ENCODE peak calls at places on chromosomes 2 and 18, in six cellular contexts. One of them, this sample, is unnamed. For H3K9me3, the result is how much of the 10 kb centered on the place peaks cover.

GRCh38 chr2:227415538-227416424 is 28.0 kb upstream of the SCYGR1 start:
- DNase-seq in sigmoid colon: peak
- DNase-seq in tibial artery: no peak
- DNase-seq in right atrium auricular region: peak
- DNase-seq in heart left ventricle: peak
- DNase-seq in CD8-positive, alpha-beta T cell: no peak
- DNase-seq in this sample: no peak

GRCh38 chr2:233436691-233437438 is 82.6 kb downstream of the DGKD start:
- DNase-seq in sigmoid colon: peak
- DNase-seq in tibial artery: peak
- DNase-seq in right atrium auricular region: no peak
- DNase-seq in heart left ventricle: no peak
- DNase-seq in CD8-positive, alpha-beta T cell: no peak
- DNase-seq in this sample: no peak

GRCh38 chr2:63977904-63978303 is 41.3 kb downstream of the VPS54 start:
- DNase-seq in sigmoid colon: no peak
- DNase-seq in tibial artery: no peak
- DNase-seq in right atrium auricular region: no peak
- DNase-seq in heart left ventricle: no peak
- DNase-seq in CD8-positive, alpha-beta T cell: no peak
- DNase-seq in this sample: no peak

GRCh38 chr18:77119851-77120491 is 12.6 kb downstream of the MBP start:
- DNase-seq in sigmoid colon: peak
- DNase-seq in tibial artery: no peak
- DNase-seq in right atrium auricular region: no peak
- DNase-seq in heart left ventricle: peak
- DNase-seq in CD8-positive, alpha-beta T cell: peak
- DNase-seq in this sample: no peak

GRCh38 chr2:199457147-199458016 is at the start of gene SATB2:
- DNase-seq in sigmoid colon: peak
- DNase-seq in tibial artery: no peak
- DNase-seq in right atrium auricular region: no peak
- DNase-seq in heart left ventricle: no peak
- DNase-seq in CD8-positive, alpha-beta T cell: no peak
- DNase-seq in this sample: no peak

GRCh38 chr2:101710690-101711318 is 13.3 kb downstream of the MAP4K4 start:
- DNase-seq in sigmoid colon: no peak
- DNase-seq in tibial artery: no peak
- DNase-seq in right atrium auricular region: no peak
- DNase-seq in heart left ventricle: no peak
- DNase-seq in CD8-positive, alpha-beta T cell: peak
- DNase-seq in this sample: no peak

GRCh38 chr2:237330539-237330938 is 83.4 kb downstream of the COL6A3 start:
- DNase-seq in sigmoid colon: no peak
- DNase-seq in tibial artery: no peak
- DNase-seq in right atrium auricular region: peak
- DNase-seq in heart left ventricle: no peak
- DNase-seq in CD8-positive, alpha-beta T cell: no peak
- DNase-seq in this sample: no peak

GRCh38 chr2:207729465-207729998 is 18.1 kb downstream of the CCNYL1 start:
- DNase-seq in sigmoid colon: no peak
- DNase-seq in tibial artery: no peak
- DNase-seq in right atrium auricular region: no peak
- DNase-seq in heart left ventricle: no peak
- DNase-seq in CD8-positive, alpha-beta T cell: no peak
- DNase-seq in this sample: no peak

GRCh38 chr18:48167901-48168300 is 237.4 kb upstream of the SMAD2 start:
- DNase-seq in sigmoid colon: peak
- DNase-seq in tibial artery: peak
- DNase-seq in right atrium auricular region: no peak
- DNase-seq in heart left ventricle: no peak
- DNase-seq in CD8-positive, alpha-beta T cell: no peak
- DNase-seq in this sample: no peak

GRCh38 chr2:46118656-46119338 is 178.4 kb upstream of the EPAS1 start:
- DNase-seq in sigmoid colon: no peak
- DNase-seq in tibial artery: no peak
- DNase-seq in right atrium auricular region: no peak
- DNase-seq in heart left ventricle: no peak
- DNase-seq in CD8-positive, alpha-beta T cell: no peak
- DNase-seq in this sample: no peak

GRCh38 chr2:205280630-205281225 is 401.6 kb upstream of the NRP2 start:
- DNase-seq in sigmoid colon: no peak
- DNase-seq in tibial artery: no peak
- DNase-seq in right atrium auricular region: no peak
- DNase-seq in heart left ventricle: no peak
- DNase-seq in CD8-positive, alpha-beta T cell: no peak
- DNase-seq in this sample: no peak

GRCh38 chr2:222424281-222424728 is at the start of gene SGPP2:
- DNase-seq in sigmoid colon: no peak
- DNase-seq in tibial artery: no peak
- DNase-seq in right atrium auricular region: no peak
- DNase-seq in heart left ventricle: peak
- DNase-seq in CD8-positive, alpha-beta T cell: no peak
- DNase-seq in this sample: no peak

GRCh38 chr2:221161186-221161585 is 410.9 kb downstream of the EPHA4 start:
- DNase-seq in sigmoid colon: no peak
- DNase-seq in tibial artery: no peak
- DNase-seq in right atrium auricular region: no peak
- DNase-seq in heart left ventricle: no peak
- DNase-seq in CD8-positive, alpha-beta T cell: no peak
- DNase-seq in this sample: no peak

GRCh38 chr2:57156231-57156924 is 890.2 kb upstream of the VRK2 start:
- DNase-seq in sigmoid colon: no peak
- DNase-seq in tibial artery: no peak
- DNase-seq in right atrium auricular region: no peak
- DNase-seq in heart left ventricle: no peak
- DNase-seq in CD8-positive, alpha-beta T cell: no peak
- DNase-seq in this sample: no peak

GRCh38 chr2:142754182-142754581 is 123.3 kb upstream of the KYNU start:
- DNase-seq in sigmoid colon: no peak
- DNase-seq in tibial artery: no peak
- DNase-seq in right atrium auricular region: no peak
- DNase-seq in heart left ventricle: no peak
- DNase-seq in CD8-positive, alpha-beta T cell: no peak
- DNase-seq in this sample: no peak

GRCh38 chr18:49241852-49242251 is 218.6 kb downstream of the DYM start:
- DNase-seq in sigmoid colon: no peak
- DNase-seq in tibial artery: no peak
- DNase-seq in right atrium auricular region: no peak
- DNase-seq in heart left ventricle: no peak
- DNase-seq in CD8-positive, alpha-beta T cell: no peak
- DNase-seq in this sample: no peak

GRCh38 chr2:27071277-27071989 is at the start of gene OST4:
- DNase-seq in sigmoid colon: peak
- DNase-seq in tibial artery: peak
- DNase-seq in right atrium auricular region: peak
- DNase-seq in heart left ventricle: peak
- DNase-seq in CD8-positive, alpha-beta T cell: peak
- DNase-seq in this sample: peak

GRCh38 chr2:231925303-231926179 is 655 bp downstream of the NPPC start:
- DNase-seq in sigmoid colon: peak
- DNase-seq in tibial artery: peak
- DNase-seq in right atrium auricular region: peak
- DNase-seq in heart left ventricle: peak
- DNase-seq in CD8-positive, alpha-beta T cell: peak
- DNase-seq in this sample: peak

GRCh38 chr2:32715391-32715841 is 87.6 kb downstream of the TTC27 start:
- DNase-seq in sigmoid colon: no peak
- DNase-seq in tibial artery: no peak
- DNase-seq in right atrium auricular region: no peak
- DNase-seq in heart left ventricle: no peak
- DNase-seq in CD8-positive, alpha-beta T cell: no peak
- DNase-seq in this sample: no peak

GRCh38 chr2:213703699-213704098 is 419.4 kb downstream of the SPAG16 start:
- DNase-seq in sigmoid colon: no peak
- DNase-seq in tibial artery: no peak
- DNase-seq in right atrium auricular region: no peak
- DNase-seq in heart left ventricle: no peak
- DNase-seq in CD8-positive, alpha-beta T cell: no peak
- DNase-seq in this sample: no peak

DNA sequence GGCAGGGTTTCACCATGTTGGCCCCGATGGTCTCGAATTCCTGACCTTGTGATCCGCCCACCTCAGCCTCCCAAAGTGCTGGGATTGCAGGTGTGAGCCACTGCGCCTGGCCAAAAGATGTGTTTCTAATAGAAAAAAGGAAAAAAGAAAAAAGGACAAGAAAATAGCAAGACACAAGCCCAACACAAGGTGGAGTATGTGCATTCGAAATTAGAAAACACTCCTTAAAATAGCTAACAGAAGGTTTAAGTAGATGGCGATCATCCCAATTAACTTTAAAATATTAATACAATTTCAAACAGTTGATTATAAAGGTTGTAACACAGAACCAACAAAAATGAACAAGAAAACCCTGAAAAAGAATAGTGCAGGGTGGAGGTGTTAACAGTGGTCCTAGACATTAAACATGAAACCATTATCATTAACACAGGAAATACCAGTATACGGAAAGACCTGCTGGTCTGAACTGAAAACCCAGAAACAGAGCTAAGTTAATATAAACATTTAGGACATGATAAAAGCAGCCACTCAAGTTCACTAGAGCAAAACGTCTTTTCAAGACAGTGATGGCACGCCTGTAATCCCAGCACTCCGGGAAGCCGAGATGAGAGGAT is 57.9 kb downstream of the HDLBP start:
- DNase-seq in sigmoid colon: no peak
- DNase-seq in tibial artery: no peak
- DNase-seq in right atrium auricular region: no peak
- DNase-seq in heart left ventricle: no peak
- DNase-seq in CD8-positive, alpha-beta T cell: no peak
- DNase-seq in this sample: no peak
- TF ChIP-seq CTCF in sigmoid colon: no peak
- TF ChIP-seq CTCF in tibial artery: peak
- TF ChIP-seq CTCF in right atrium auricular region: no peak
- TF ChIP-seq CTCF in heart left ventricle: no peak
- TF ChIP-seq CTCF in CD8-positive, alpha-beta T cell: peak
- TF ChIP-seq CTCF in this sample: no peak

GRCh38 chr18:42330296-42330695 is 375.3 kb downstream of the PIK3C3 start:
- DNase-seq in sigmoid colon: no peak
- DNase-seq in tibial artery: no peak
- DNase-seq in right atrium auricular region: no peak
- DNase-seq in heart left ventricle: no peak
- DNase-seq in CD8-positive, alpha-beta T cell: no peak
- DNase-seq in this sample: no peak
- H3K4me3 ChIP-seq in sigmoid colon: no peak
- H3K4me3 ChIP-seq in tibial artery: no peak
- H3K4me3 ChIP-seq in right atrium auricular region: no peak
- H3K4me3 ChIP-seq in heart left ventricle: no peak
- H3K4me3 ChIP-seq in CD8-positive, alpha-beta T cell: no peak
- H3K4me3 ChIP-seq in this sample: no peak

DNA sequence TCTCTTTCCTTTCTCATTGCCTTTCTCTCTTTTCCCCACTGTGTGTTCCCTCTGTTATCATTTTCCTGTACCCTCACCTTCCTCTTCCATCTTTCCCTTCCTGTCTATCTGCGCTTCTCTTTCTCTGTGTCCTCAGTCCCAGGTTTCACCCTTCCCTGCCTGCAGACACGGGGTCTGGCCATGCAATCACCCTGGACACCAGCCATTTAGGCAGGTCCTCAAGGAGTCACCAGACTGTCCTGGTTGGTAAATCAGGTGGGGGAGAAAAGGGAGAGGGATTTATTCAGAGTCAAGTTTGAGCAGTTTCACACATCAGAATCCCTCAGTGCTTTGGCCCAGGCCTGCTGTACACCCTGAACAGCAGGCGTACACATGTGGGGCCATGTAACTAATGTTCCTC is 169.3 kb downstream of the ANKRD30B start:
- DNase-seq in sigmoid colon: no peak
- DNase-seq in tibial artery: no peak
- DNase-seq in right atrium auricular region: no peak
- DNase-seq in heart left ventricle: no peak
- DNase-seq in CD8-positive, alpha-beta T cell: peak
- DNase-seq in this sample: no peak
- H3K9me3 ChIP-seq in sigmoid colon: under half
- H3K9me3 ChIP-seq in tibial artery: under half
- H3K9me3 ChIP-seq in right atrium auricular region: under half
- H3K9me3 ChIP-seq in heart left ventricle: under half
- H3K9me3 ChIP-seq in CD8-positive, alpha-beta T cell: under half
- H3K9me3 ChIP-seq in this sample: under half

GRCh38 chr2:31067259-31067658 is 71.0 kb downstream of the GALNT14 start:
- DNase-seq in sigmoid colon: no peak
- DNase-seq in tibial artery: no peak
- DNase-seq in right atrium auricular region: no peak
- DNase-seq in heart left ventricle: no peak
- DNase-seq in CD8-positive, alpha-beta T cell: no peak
- DNase-seq in this sample: no peak
- TF ChIP-seq CTCF in sigmoid colon: no peak
- TF ChIP-seq CTCF in tibial artery: no peak
- TF ChIP-seq CTCF in right atrium auricular region: no peak
- TF ChIP-seq CTCF in heart left ventricle: no peak
- TF ChIP-seq CTCF in CD8-positive, alpha-beta T cell: no peak
- TF ChIP-seq CTCF in this sample: no peak